ENCODE peak calls at places on chromosome 12, in eight cellular contexts. M, T, E, C, S, Z, W and Q are unnamed samples.

GRCh38 chr12:124294686-124295315 is at the start of gene RFLNA:
- DNase-seq in M (no peak), T (no peak), E (no peak), C (peak; percentile 62), S (peak; percentile 91), Z (no peak), W (no peak), Q (no peak)

GRCh38 chr12:105321125-105321524 is 9.4 kb upstream of the C12orf75 start:
- DNase-seq in M (no peak), T (no peak), E (no peak), C (no peak), S (no peak), Z (no peak), W (no peak), Q (no peak)

GRCh38 chr12:126811401-126811800 is 1455.6 kb upstream of the TMEM132C start:
- DNase-seq in M (no peak), T (no peak), E (no peak), C (no peak), S (no peak), Z (no peak), W (no peak), Q (no peak)

GRCh38 chr12:52213541-52214420 is 19.3 kb upstream of the KRT7 start:
- DNase-seq in M (no peak), T (peak; percentile 82), E (peak; percentile 79), C (peak; percentile 84), S (peak; percentile 94), Z (peak; percentile 14), W (peak; percentile 39), Q (no peak)

GRCh38 chr12:41992029-41992428 is 152.6 kb downstream of the GXYLT1 start:
- DNase-seq in M (no peak), T (no peak), E (no peak), C (no peak), S (no peak), Z (no peak), W (no peak), Q (no peak)

GRCh38 chr12:43090981-43091380 is 461.0 kb downstream of the ADAMTS20 start:
- DNase-seq in M (no peak), T (no peak), E (no peak), C (no peak), S (no peak), Z (no peak), W (no peak), Q (no peak)

GRCh38 chr12:47900480-47901129 is 4.2 kb downstream of the VDR start:
- DNase-seq in M (no peak), T (peak; percentile 29), E (peak; percentile 91), C (peak; percentile 44), S (peak; percentile 11), Z (no peak), W (no peak), Q (no peak)

GRCh38 chr12:130253866-130254265 is 83.8 kb upstream of the PIWIL1 start:
- DNase-seq in M (no peak), T (no peak), E (no peak), C (no peak), S (no peak), Z (no peak), W (no peak), Q (no peak)

GRCh38 chr12:83016226-83016835 is 329.6 kb downstream of the TMTC2 start:
- DNase-seq in M (no peak), T (peak; percentile 79), E (peak; percentile 84), C (peak; percentile 44), S (no peak), Z (no peak), W (peak; percentile 91), Q (no peak)

GRCh38 chr12:52081263-52081733 is 1.8 kb downstream of the SMIM41 start:
- DNase-seq in M (no peak), T (no peak), E (no peak), C (no peak), S (peak; percentile 82), Z (no peak), W (no peak), Q (no peak)

GRCh38 chr12:45191239-45191638 is 24.7 kb upstream of the ANO6 start:
- DNase-seq in M (no peak), T (no peak), E (peak; percentile 29), C (no peak), S (no peak), Z (no peak), W (peak; percentile 50), Q (no peak)

GRCh38 chr12:124832856-124833255 is 30.8 kb downstream of the SCARB1 start:
- DNase-seq in M (no peak), T (no peak), E (no peak), C (no peak), S (no peak), Z (no peak), W (no peak), Q (no peak)

GRCh38 chr12:114403044-114403689 is 2.8 kb downstream of the TBX5 start:
- DNase-seq in M (no peak), T (no peak), E (no peak), C (no peak), S (peak; percentile 75), Z (no peak), W (no peak), Q (no peak)

GRCh38 chr12:54977155-54977554 is 7.4 kb downstream of the TESPA1 start:
- DNase-seq in M (no peak), T (no peak), E (peak; percentile 82), C (no peak), S (no peak), Z (no peak), W (peak; percentile 82), Q (no peak)

GRCh38 chr12:6435941-6436715 is 8.6 kb upstream of the CD27 start:
- DNase-seq in M (no peak), T (no peak), E (no peak), C (no peak), S (no peak), Z (no peak), W (no peak), Q (no peak)

GRCh38 chr12:6430990-6431353 is 13.8 kb upstream of the CD27 start:
- DNase-seq in M (no peak), T (no peak), E (no peak), C (peak; percentile 15), S (no peak), Z (no peak), W (no peak), Q (no peak)

GRCh38 chr12:6430124-6430989 is 14.4 kb upstream of the CD27 start:
- DNase-seq in M (peak; percentile 46), T (peak; percentile 76), E (peak; percentile 90), C (peak; percentile 87), S (peak; percentile 90), Z (no peak), W (peak; percentile 96), Q (no peak)

GRCh38 chr12:6434205-6435180 is 10.3 kb upstream of the CD27 start:
- DNase-seq in M (no peak), T (no peak), E (no peak), C (no peak), S (no peak), Z (peak; percentile 55), W (no peak), Q (no peak)

DNA sequence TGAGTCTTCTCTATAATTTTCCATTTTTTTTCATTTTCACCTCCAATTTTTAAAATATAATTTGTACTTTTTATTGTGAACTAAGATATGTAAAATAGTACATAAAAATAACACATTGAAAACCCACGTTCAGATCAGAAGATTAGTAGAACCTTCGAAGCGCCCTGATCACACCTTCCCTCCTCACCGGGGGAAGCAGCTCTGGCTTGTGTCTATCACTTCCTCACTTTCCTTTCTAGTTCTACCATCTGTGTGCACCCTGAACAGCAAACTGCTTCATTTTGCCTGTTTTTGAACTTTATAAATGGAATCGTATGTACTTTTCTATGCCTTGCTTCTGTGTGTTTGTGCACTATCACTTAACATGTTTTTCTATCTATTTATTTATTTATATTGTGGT is 11.8 kb upstream of the CD27 start:
- DNase-seq in M (no peak), T (no peak), E (no peak), C (no peak), S (no peak), Z (no peak), W (no peak), Q (no peak)
- H3K4me1 ChIP-seq in M (no peaks in the 10 kb centered on the region), T (peaks cover 24% of the 10 kb centered on the region), E (peaks cover 16% of the 10 kb centered on the region), C (peaks cover 16% of the 10 kb centered on the region), S (peaks cover 19% of the 10 kb centered on the region), Z (peaks cover 39% of the 10 kb centered on the region), W (peaks cover 14% of the 10 kb centered on the region), Q (peaks cover 16% of the 10 kb centered on the region)

GRCh38 chr12:112877006-112877405 is 29.8 kb upstream of the OAS1 start:
- DNase-seq in M (no peak), T (no peak), E (no peak), C (no peak), S (no peak), Z (no peak), W (no peak), Q (no peak)

GRCh38 chr12:112875608-112876007 is 31.2 kb upstream of the OAS1 start:
- DNase-seq in M (no peak), T (no peak), E (no peak), C (no peak), S (no peak), Z (no peak), W (no peak), Q (no peak)

GRCh38 chr12:112879191-112879705 is 27.5 kb upstream of the OAS1 start:
- DNase-seq in M (no peak), T (no peak), E (no peak), C (no peak), S (no peak), Z (no peak), W (no peak), Q (no peak)

GRCh38 chr12:112878488-112878887 is 28.3 kb upstream of the OAS1 start:
- DNase-seq in M (no peak), T (no peak), E (no peak), C (no peak), S (no peak), Z (no peak), W (no peak), Q (no peak)

GRCh38 chr12:112876506-112876905 is 30.3 kb upstream of the OAS1 start:
- DNase-seq in M (no peak), T (no peak), E (no peak), C (no peak), S (no peak), Z (no peak), W (no peak), Q (no peak)
- H3K27me3 ChIP-seq in M (no peaks in the 10 kb centered on the region), T (peaks cover 96% of the 10 kb centered on the region), E (peaks cover 12% of the 10 kb centered on the region), C (no peaks in the 10 kb centered on the region), S (peaks cover 22% of the 10 kb centered on the region), Z (peaks cover 27% of the 10 kb centered on the region), W (peaks cover 4% of the 10 kb centered on the region), Q (peaks cover 87% of the 10 kb centered on the region)

DNA sequence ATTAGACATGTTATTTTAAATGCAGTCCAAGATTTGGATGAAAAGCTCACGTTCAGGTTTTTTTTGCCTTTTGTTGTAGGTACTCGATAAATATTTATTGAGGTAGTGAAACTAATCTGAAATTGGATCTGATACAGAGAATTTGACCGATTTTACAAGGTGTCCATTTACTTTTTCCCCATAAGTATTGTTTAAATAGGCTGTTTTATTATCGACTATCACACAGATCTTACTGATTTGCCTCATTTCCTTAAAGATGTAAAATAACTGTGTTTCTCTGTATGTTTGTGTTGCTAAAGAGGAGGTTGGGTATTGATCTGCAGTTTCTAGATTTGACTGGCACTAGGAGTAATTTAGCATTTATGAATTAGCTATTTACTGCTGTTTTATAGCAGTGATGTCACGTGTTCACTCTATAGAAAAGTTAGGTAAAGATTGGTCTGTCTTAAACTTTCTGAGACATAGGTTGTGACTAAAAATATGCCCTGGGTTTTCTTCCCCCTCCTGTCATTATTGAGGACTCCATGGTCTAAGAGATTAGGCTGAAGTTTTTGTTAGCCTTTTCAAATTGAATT is 3.5 kb downstream of the RAP1B start:
- DNase-seq in M (no peak), T (no peak), E (no peak), C (no peak), S (no peak), Z (no peak), W (no peak), Q (no peak)
- H3K4me1 ChIP-seq in M (peaks cover 21% of the 10 kb centered on the region), T (peaks cover 24% of the 10 kb centered on the region), E (peaks cover 50% of the 10 kb centered on the region), C (peaks cover 53% of the 10 kb centered on the region), S (peaks cover 57% of the 10 kb centered on the region), Z (peaks cover 77% of the 10 kb centered on the region), W (peaks cover 39% of the 10 kb centered on the region), Q (peaks cover 57% of the 10 kb centered on the region)

GRCh38 chr12:57242691-57243454 is 8.1 kb downstream of the STAC3 start:
- DNase-seq in M (no peak), T (peak; percentile 56), E (peak; percentile 21), C (peak; percentile 63), S (peak; percentile 90), Z (peak; percentile 57), W (no peak), Q (no peak)
- H3K27me3 ChIP-seq in M (peaks cover 27% of the 10 kb centered on the region), T (peaks cover 4% of the 10 kb centered on the region), E (peaks cover 4% of the 10 kb centered on the region), C (peaks cover 24% of the 10 kb centered on the region), S (peaks cover 34% of the 10 kb centered on the region), Z (peaks cover 3% of the 10 kb centered on the region), W (peaks cover 25% of the 10 kb centered on the region), Q (peaks cover 14% of the 10 kb centered on the region)